ENCODE peak calls at places on chromosomes 6 and 20, in six cellular contexts. One of them, this sample, is unnamed.

GRCh38 chr6:49423817-49424216 is 39.2 kb downstream of the MMUT start:
- DNase-seq in activated naive CD4-positive, alpha-beta T cell treated with Interleukin-2 at 50 U/mL for 16 hours: no peak
- DNase-seq in mucosa of gallbladder: no peak
- DNase-seq in T-helper 17 cell: no peak
- DNase-seq in stimulated activated naive B cell treated with anti-CD40 and anti-IgM and Interleukin-4, amounts not matched to agents 10 μg/mL and 1 μg/mL and 100 μg/mL, for 72 hours: no peak
- DNase-seq in effector memory CD4-positive, alpha-beta T cell: no peak
- DNase-seq in this sample: no peak

GRCh38 chr20:45934046-45934586 is 367 bp upstream of the PCIF1 start:
- DNase-seq in activated naive CD4-positive, alpha-beta T cell treated with Interleukin-2 at 50 U/mL for 16 hours: no peak
- DNase-seq in mucosa of gallbladder: no peak
- DNase-seq in T-helper 17 cell: peak
- DNase-seq in stimulated activated naive B cell treated with anti-CD40 and anti-IgM and Interleukin-4, amounts not matched to agents 10 μg/mL and 1 μg/mL and 100 μg/mL, for 72 hours: peak
- DNase-seq in effector memory CD4-positive, alpha-beta T cell: no peak
- DNase-seq in this sample: no peak

GRCh38 chr20:49543071-49543857 is 24.7 kb downstream of the PTGIS start:
- DNase-seq in activated naive CD4-positive, alpha-beta T cell treated with Interleukin-2 at 50 U/mL for 16 hours: no peak
- DNase-seq in mucosa of gallbladder: no peak
- DNase-seq in T-helper 17 cell: no peak
- DNase-seq in stimulated activated naive B cell treated with anti-CD40 and anti-IgM and Interleukin-4, amounts not matched to agents 10 μg/mL and 1 μg/mL and 100 μg/mL, for 72 hours: no peak
- DNase-seq in effector memory CD4-positive, alpha-beta T cell: no peak
- DNase-seq in this sample: no peak

GRCh38 chr6:166221040-166221439 is 53.4 kb upstream of the TBXT start:
- DNase-seq in activated naive CD4-positive, alpha-beta T cell treated with Interleukin-2 at 50 U/mL for 16 hours: peak
- DNase-seq in mucosa of gallbladder: no peak
- DNase-seq in T-helper 17 cell: no peak
- DNase-seq in stimulated activated naive B cell treated with anti-CD40 and anti-IgM and Interleukin-4, amounts not matched to agents 10 μg/mL and 1 μg/mL and 100 μg/mL, for 72 hours: no peak
- DNase-seq in effector memory CD4-positive, alpha-beta T cell: peak
- DNase-seq in this sample: no peak

GRCh38 chr20:54651252-54651651 is 175.9 kb downstream of the DOK5 start:
- DNase-seq in activated naive CD4-positive, alpha-beta T cell treated with Interleukin-2 at 50 U/mL for 16 hours: no peak
- DNase-seq in mucosa of gallbladder: no peak
- DNase-seq in T-helper 17 cell: no peak
- DNase-seq in stimulated activated naive B cell treated with anti-CD40 and anti-IgM and Interleukin-4, amounts not matched to agents 10 μg/mL and 1 μg/mL and 100 μg/mL, for 72 hours: no peak
- DNase-seq in effector memory CD4-positive, alpha-beta T cell: no peak
- DNase-seq in this sample: no peak

GRCh38 chr6:136085370-136086115 is 164.6 kb downstream of the MTFR2 start:
- DNase-seq in activated naive CD4-positive, alpha-beta T cell treated with Interleukin-2 at 50 U/mL for 16 hours: no peak
- DNase-seq in mucosa of gallbladder: no peak
- DNase-seq in T-helper 17 cell: no peak
- DNase-seq in stimulated activated naive B cell treated with anti-CD40 and anti-IgM and Interleukin-4, amounts not matched to agents 10 μg/mL and 1 μg/mL and 100 μg/mL, for 72 hours: no peak
- DNase-seq in effector memory CD4-positive, alpha-beta T cell: no peak
- DNase-seq in this sample: no peak

GRCh38 chr20:11246251-11246775 is 572.5 kb upstream of the JAG1 start:
- DNase-seq in activated naive CD4-positive, alpha-beta T cell treated with Interleukin-2 at 50 U/mL for 16 hours: no peak
- DNase-seq in mucosa of gallbladder: no peak
- DNase-seq in T-helper 17 cell: no peak
- DNase-seq in stimulated activated naive B cell treated with anti-CD40 and anti-IgM and Interleukin-4, amounts not matched to agents 10 μg/mL and 1 μg/mL and 100 μg/mL, for 72 hours: no peak
- DNase-seq in effector memory CD4-positive, alpha-beta T cell: no peak
- DNase-seq in this sample: no peak

GRCh38 chr6:25359191-25359861 is 80.2 kb downstream of the CARMIL1 start:
- DNase-seq in activated naive CD4-positive, alpha-beta T cell treated with Interleukin-2 at 50 U/mL for 16 hours: no peak
- DNase-seq in mucosa of gallbladder: peak
- DNase-seq in T-helper 17 cell: no peak
- DNase-seq in stimulated activated naive B cell treated with anti-CD40 and anti-IgM and Interleukin-4, amounts not matched to agents 10 μg/mL and 1 μg/mL and 100 μg/mL, for 72 hours: no peak
- DNase-seq in effector memory CD4-positive, alpha-beta T cell: no peak
- DNase-seq in this sample: no peak

GRCh38 chr6:45378324-45378926 is 691 bp upstream of the SUPT3H start:
- DNase-seq in activated naive CD4-positive, alpha-beta T cell treated with Interleukin-2 at 50 U/mL for 16 hours: no peak
- DNase-seq in mucosa of gallbladder: peak
- DNase-seq in T-helper 17 cell: peak
- DNase-seq in stimulated activated naive B cell treated with anti-CD40 and anti-IgM and Interleukin-4, amounts not matched to agents 10 μg/mL and 1 μg/mL and 100 μg/mL, for 72 hours: no peak
- DNase-seq in effector memory CD4-positive, alpha-beta T cell: no peak
- DNase-seq in this sample: no peak

GRCh38 chr6:39294133-39294532 is 20.1 kb downstream of the KCNK17 start:
- DNase-seq in activated naive CD4-positive, alpha-beta T cell treated with Interleukin-2 at 50 U/mL for 16 hours: no peak
- DNase-seq in mucosa of gallbladder: no peak
- DNase-seq in T-helper 17 cell: no peak
- DNase-seq in stimulated activated naive B cell treated with anti-CD40 and anti-IgM and Interleukin-4, amounts not matched to agents 10 μg/mL and 1 μg/mL and 100 μg/mL, for 72 hours: no peak
- DNase-seq in effector memory CD4-positive, alpha-beta T cell: no peak
- DNase-seq in this sample: no peak

GRCh38 chr6:156828280-156828703 is 51.1 kb downstream of the ARID1B start:
- DNase-seq in activated naive CD4-positive, alpha-beta T cell treated with Interleukin-2 at 50 U/mL for 16 hours: no peak
- DNase-seq in mucosa of gallbladder: no peak
- DNase-seq in T-helper 17 cell: no peak
- DNase-seq in stimulated activated naive B cell treated with anti-CD40 and anti-IgM and Interleukin-4, amounts not matched to agents 10 μg/mL and 1 μg/mL and 100 μg/mL, for 72 hours: no peak
- DNase-seq in effector memory CD4-positive, alpha-beta T cell: no peak
- DNase-seq in this sample: no peak

GRCh38 chr20:2878515-2878914 is 5.2 kb downstream of the PTPRA start:
- DNase-seq in activated naive CD4-positive, alpha-beta T cell treated with Interleukin-2 at 50 U/mL for 16 hours: no peak
- DNase-seq in mucosa of gallbladder: no peak
- DNase-seq in T-helper 17 cell: no peak
- DNase-seq in stimulated activated naive B cell treated with anti-CD40 and anti-IgM and Interleukin-4, amounts not matched to agents 10 μg/mL and 1 μg/mL and 100 μg/mL, for 72 hours: no peak
- DNase-seq in effector memory CD4-positive, alpha-beta T cell: no peak
- DNase-seq in this sample: no peak

GRCh38 chr6:18147160-18147559 is 7.7 kb downstream of the TPMT start:
- DNase-seq in activated naive CD4-positive, alpha-beta T cell treated with Interleukin-2 at 50 U/mL for 16 hours: no peak
- DNase-seq in mucosa of gallbladder: no peak
- DNase-seq in T-helper 17 cell: no peak
- DNase-seq in stimulated activated naive B cell treated with anti-CD40 and anti-IgM and Interleukin-4, amounts not matched to agents 10 μg/mL and 1 μg/mL and 100 μg/mL, for 72 hours: no peak
- DNase-seq in effector memory CD4-positive, alpha-beta T cell: no peak
- DNase-seq in this sample: no peak

GRCh38 chr6:133983099-133983939 is 30.3 kb downstream of the TBPL1 start:
- DNase-seq in activated naive CD4-positive, alpha-beta T cell treated with Interleukin-2 at 50 U/mL for 16 hours: peak
- DNase-seq in mucosa of gallbladder: no peak
- DNase-seq in T-helper 17 cell: peak
- DNase-seq in stimulated activated naive B cell treated with anti-CD40 and anti-IgM and Interleukin-4, amounts not matched to agents 10 μg/mL and 1 μg/mL and 100 μg/mL, for 72 hours: no peak
- DNase-seq in effector memory CD4-positive, alpha-beta T cell: peak
- DNase-seq in this sample: no peak

GRCh38 chr6:20868397-20869185 is 334.3 kb downstream of the CDKAL1 start:
- DNase-seq in activated naive CD4-positive, alpha-beta T cell treated with Interleukin-2 at 50 U/mL for 16 hours: no peak
- DNase-seq in mucosa of gallbladder: no peak
- DNase-seq in T-helper 17 cell: no peak
- DNase-seq in stimulated activated naive B cell treated with anti-CD40 and anti-IgM and Interleukin-4, amounts not matched to agents 10 μg/mL and 1 μg/mL and 100 μg/mL, for 72 hours: no peak
- DNase-seq in effector memory CD4-positive, alpha-beta T cell: no peak
- DNase-seq in this sample: no peak

GRCh38 chr6:166466178-166467122 is 83.7 kb upstream of the MPC1 start:
- DNase-seq in activated naive CD4-positive, alpha-beta T cell treated with Interleukin-2 at 50 U/mL for 16 hours: no peak
- DNase-seq in mucosa of gallbladder: peak
- DNase-seq in T-helper 17 cell: no peak
- DNase-seq in stimulated activated naive B cell treated with anti-CD40 and anti-IgM and Interleukin-4, amounts not matched to agents 10 μg/mL and 1 μg/mL and 100 μg/mL, for 72 hours: no peak
- DNase-seq in effector memory CD4-positive, alpha-beta T cell: no peak
- DNase-seq in this sample: no peak

GRCh38 chr6:26563488-26563887 is 25.3 kb downstream of the HMGN4 start:
- DNase-seq in activated naive CD4-positive, alpha-beta T cell treated with Interleukin-2 at 50 U/mL for 16 hours: no peak
- DNase-seq in mucosa of gallbladder: no peak
- DNase-seq in T-helper 17 cell: no peak
- DNase-seq in stimulated activated naive B cell treated with anti-CD40 and anti-IgM and Interleukin-4, amounts not matched to agents 10 μg/mL and 1 μg/mL and 100 μg/mL, for 72 hours: no peak
- DNase-seq in effector memory CD4-positive, alpha-beta T cell: no peak
- DNase-seq in this sample: no peak

GRCh38 chr6:42043787-42044475 is 6.4 kb upstream of the TAF8 start:
- DNase-seq in activated naive CD4-positive, alpha-beta T cell treated with Interleukin-2 at 50 U/mL for 16 hours: peak
- DNase-seq in mucosa of gallbladder: peak
- DNase-seq in T-helper 17 cell: peak
- DNase-seq in stimulated activated naive B cell treated with anti-CD40 and anti-IgM and Interleukin-4, amounts not matched to agents 10 μg/mL and 1 μg/mL and 100 μg/mL, for 72 hours: peak
- DNase-seq in effector memory CD4-positive, alpha-beta T cell: peak
- DNase-seq in this sample: peak

This sample was measured in natural killer cell.